ENCODE peak calls at places on chromosomes 1 and 21, in five cellular contexts. F is H9, K is mesenchymal stem cell, G is H1, A is trophoblast cell. M is an unnamed sample.

GRCh38 chr1:118217073-118217620 is 32.1 kb upstream of the SPAG17 start:
- DNase-seq in A (no peak), G (no peak), F (no peak), K (peak), M (no peak)

GRCh38 chr1:232621050-232621449 is 8.9 kb downstream of the SIPA1L2 start:
- DNase-seq in G (no peak), A (no peak), K (no peak), F (no peak), M (no peak)

GRCh38 chr1:27522860-27523665 is 33.1 kb upstream of the WASF2 start:
- DNase-seq in G (no peak), A (no peak), F (no peak), K (peak), M (no peak)

GRCh38 chr1:5713101-5713820 is 279.0 kb downstream of the NPHP4 start:
- DNase-seq in K (no peak), G (no peak), A (no peak), F (no peak), M (no peak)

GRCh38 chr1:17281775-17282181 is 26.2 kb upstream of the PADI4 start:
- DNase-seq in G (no peak), K (no peak), F (no peak), A (no peak), M (no peak)

GRCh38 chr1:234532511-234532922 is 53.5 kb upstream of the TARBP1 start:
- DNase-seq in F (no peak), K (no peak), A (peak), G (no peak), M (no peak)

GRCh38 chr21:42861311-42862122 is 17.8 kb downstream of the WDR4 start:
- DNase-seq in A (no peak), F (no peak), G (no peak), K (no peak), M (no peak)

GRCh38 chr1:91244737-91245136 is 159.9 kb downstream of the HFM1 start:
- DNase-seq in G (no peak), F (no peak), A (no peak), K (no peak), M (no peak)

GRCh38 chr1:9244501-9245229 is 10.1 kb downstream of the H6PD start:
- DNase-seq in G (no peak), F (no peak), K (peak), A (no peak), M (no peak)

GRCh38 chr1:109611308-109611950 is 8.0 kb downstream of the GNAT2 start:
- DNase-seq in A (no peak), F (no peak), G (no peak), K (no peak), M (no peak)

GRCh38 chr1:95041491-95042165 is 31.1 kb downstream of the ALG14 start:
- DNase-seq in G (no peak), K (peak), F (no peak), A (peak), M (peak)

GRCh38 chr1:14300991-14301703 is 297.3 kb upstream of the KAZN start:
- DNase-seq in F (no peak), A (peak), G (no peak), K (no peak), M (no peak)

GRCh38 chr1:101302831-101303511 is 66.2 kb downstream of the S1PR1 start:
- DNase-seq in G (no peak), F (no peak), A (no peak), K (peak), M (no peak)

GRCh38 chr1:212977781-212978645 is 27.7 kb downstream of the VASH2 start:
- DNase-seq in K (no peak), F (peak), G (no peak), A (no peak), M (no peak)

GRCh38 chr1:86018311-86018923 is 138.2 kb downstream of the COL24A1 start:
- DNase-seq in A (peak), F (no peak), G (peak), K (peak), M (peak)
- H2AFZ ChIP-seq in A (no peak), F (no peak), G (no peak), K (no peak), M (no peak)

DNA sequence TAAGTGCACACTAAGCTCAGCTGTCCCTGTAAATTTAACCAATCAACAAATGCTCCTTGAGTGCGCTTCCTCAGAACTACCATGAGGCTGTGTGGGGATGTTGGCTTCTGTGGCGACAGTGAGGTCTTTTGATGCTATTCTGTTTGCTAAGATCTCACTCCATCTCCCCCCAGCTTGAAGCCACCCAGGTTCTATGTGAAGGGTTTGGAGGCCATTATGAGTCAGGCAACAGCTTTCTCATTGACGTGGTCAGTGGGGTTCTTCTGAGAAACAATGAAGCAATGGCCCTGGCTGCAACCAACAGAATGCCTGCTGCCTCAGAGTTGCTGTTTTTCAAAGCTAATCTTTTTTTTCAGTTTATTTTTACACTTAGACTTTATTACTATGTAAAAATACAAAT is 205.5 kb downstream of the PTBP2 start:
- DNase-seq in F (no peak), A (no peak), K (no peak), G (no peak), M (no peak)
- H2BK12ac ChIP-seq in F (no peak), A (no peak), K (no peak), G (no peak), M (no peak)

GRCh38 chr1:168736450-168736980 is 7.5 kb upstream of the DPT start:
- DNase-seq in A (no peak), F (no peak), K (no peak), G (no peak), M (no peak)

GRCh38 chr1:168739908-168740307 is 10.9 kb upstream of the DPT start:
- DNase-seq in K (no peak), G (no peak), A (peak), F (no peak), M (no peak)

GRCh38 chr1:168735987-168736386 is 7.0 kb upstream of the DPT start:
- DNase-seq in A (no peak), G (no peak), F (no peak), K (no peak), M (no peak)

GRCh38 chr1:168734946-168735345 is 5.9 kb upstream of the DPT start:
- DNase-seq in A (no peak), G (no peak), K (peak), F (no peak), M (no peak)

DNA sequence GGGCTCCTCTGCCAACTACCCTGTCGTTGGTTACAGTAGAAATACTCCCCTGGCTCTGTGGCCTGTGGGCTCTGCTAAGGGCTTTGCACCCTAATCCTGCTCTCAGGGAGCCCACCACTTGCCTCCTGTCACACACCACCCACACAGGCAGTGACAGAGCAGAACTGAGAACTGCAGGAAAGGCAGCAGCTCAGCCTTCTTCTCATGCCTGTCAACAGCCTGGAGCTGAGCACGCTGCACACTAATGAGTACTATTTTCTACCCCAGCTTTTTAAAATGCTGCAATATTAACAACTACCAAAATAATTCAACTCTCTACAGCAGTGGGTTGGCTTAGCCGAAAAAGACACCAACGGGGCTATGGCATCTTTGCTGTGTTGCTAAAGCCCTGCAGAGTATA is 8.4 kb upstream of the DPT start:
- DNase-seq in A (no peak), G (no peak), F (no peak), K (no peak), M (no peak)
- H2AFZ ChIP-seq in A (no peak), G (no peak), F (no peak), K (no peak), M (no peak)

GRCh38 chr1:110648405-110648804 is 26.3 kb downstream of the KCNA3 start:
- DNase-seq in G (no peak), F (no peak), K (no peak), A (no peak), M (no peak)
- H2BK12ac ChIP-seq in G (no peak), F (no peak), K (no peak), A (no peak), M (no peak)

GRCh38 chr1:25911162-25911561 is 4.9 kb upstream of the STMN1 start:
- DNase-seq in K (no peak), F (no peak), G (no peak), A (no peak), M (no peak)

GRCh38 chr1:25913166-25913565 is 6.9 kb upstream of the STMN1 start:
- DNase-seq in G (no peak), F (no peak), K (peak), A (peak), M (no peak)

GRCh38 chr1:25912076-25912831 is 6.0 kb upstream of the STMN1 start:
- DNase-seq in G (no peak), A (no peak), K (peak), F (no peak), M (no peak)

GRCh38 chr1:25916460-25916859 is 10.2 kb upstream of the STMN1 start:
- DNase-seq in K (no peak), A (peak), G (no peak), F (no peak), M (no peak)

DNA sequence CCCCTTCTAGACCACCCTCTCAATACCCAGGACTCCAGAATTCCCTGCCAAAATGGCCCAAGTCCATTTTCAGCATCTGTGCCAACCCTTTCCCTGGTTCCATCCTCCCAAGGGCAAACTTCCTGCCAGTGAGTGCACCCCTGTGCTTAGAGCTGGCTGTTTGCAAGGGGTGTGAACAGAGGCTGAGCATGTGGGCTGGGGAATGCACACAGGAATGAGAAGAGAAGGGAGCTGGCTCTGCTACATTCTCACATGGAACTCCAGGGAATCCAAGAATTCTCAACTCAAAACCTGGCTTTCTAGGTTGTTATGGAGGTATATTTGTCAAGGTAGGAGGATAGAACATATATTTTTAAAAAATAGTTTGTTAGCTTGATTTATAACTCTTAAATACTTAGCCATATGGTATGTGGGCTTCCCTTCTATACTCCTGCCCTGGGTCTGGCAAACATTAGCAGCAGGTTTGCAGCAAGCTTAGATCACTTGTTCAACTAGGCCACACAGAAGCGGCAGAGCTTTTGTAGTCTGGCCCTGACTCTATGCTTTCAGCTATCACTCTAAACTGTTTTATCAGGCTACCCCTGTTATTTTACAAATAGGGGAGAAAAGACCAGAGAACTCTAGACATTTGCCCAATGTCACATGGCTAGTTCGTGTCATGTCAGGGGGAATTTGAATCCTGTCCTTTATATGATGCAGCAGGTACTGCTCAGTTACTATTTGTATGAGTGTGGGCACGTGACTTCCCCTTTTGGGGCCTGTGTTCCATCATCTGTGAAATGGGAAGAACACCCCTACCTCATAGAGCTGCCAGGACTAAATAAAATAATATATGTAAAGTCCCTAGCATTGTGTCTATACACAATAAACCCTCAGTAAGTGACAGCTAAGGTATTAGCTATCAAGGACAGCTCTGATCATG is 8.1 kb upstream of the STMN1 start:
- DNase-seq in K (no peak), F (no peak), A (peak), G (no peak), M (no peak)
- H2AFZ ChIP-seq in K (no peak), F (no peak), A (no peak), G (no peak), M (no peak)